ENCODE peak calls at places on chromosomes 13 and 19, in six cellular contexts. S is PC-3, P is A673, C is neural progenitor cell, Z is astrocyte, I is fibroblast of lung. R is an unnamed sample.

GRCh38 chr19:7655581-7655980 is 13.3 kb upstream of the RETN start:
- DNase-seq in P (no peak), C (no peak), S (no peak), Z (no peak), I (no peak), R (no peak)

GRCh38 chr13:29858231-29858630 is 7.8 kb upstream of the UBL3 start:
- DNase-seq in C (no peak), I (no peak), Z (no peak), P (no peak), S (no peak), R (no peak)

GRCh38 chr19:39818626-39819097 is 15.3 kb downstream of the DYRK1B start:
- DNase-seq in I (no peak), Z (no peak), S (no peak), P (no peak), C (no peak), R (no peak)

GRCh38 chr13:104796581-104796980 is 1730.4 kb upstream of the SLC10A2 start:
- DNase-seq in S (no peak), Z (peak; percentile 26), C (no peak), P (no peak), I (peak; percentile 39), R (no peak)

GRCh38 chr13:84121456-84121855 is 239.2 kb upstream of the SLITRK1 start:
- DNase-seq in S (no peak), C (peak; percentile 40), I (peak; percentile 12), P (peak; percentile 33), Z (peak; percentile 4), R (no peak)

GRCh38 chr13:113546571-113547247 is 37.8 kb upstream of the TFDP1 start:
- DNase-seq in I (no peak), Z (no peak), C (no peak), P (no peak), S (no peak), R (no peak)

GRCh38 chr19:39237200-39238184 is 7.3 kb downstream of the IFNL3 start:
- DNase-seq in I (no peak), S (peak; percentile 52), P (no peak), Z (no peak), C (no peak), R (peak; percentile 60)

GRCh38 chr13:110524484-110525254 is 36.9 kb downstream of the RAB20 start:
- DNase-seq in P (no peak), C (no peak), S (peak; percentile 72), I (no peak), Z (no peak), R (peak; percentile 6)

GRCh38 chr19:15316498-15316897 is 15.8 kb downstream of the BRD4 start:
- DNase-seq in C (no peak), S (no peak), I (peak; percentile 72), P (no peak), Z (peak; percentile 68), R (no peak)

GRCh38 chr13:110528911-110529310 is 32.6 kb downstream of the RAB20 start:
- DNase-seq in C (no peak), S (no peak), I (no peak), P (no peak), Z (no peak), R (no peak)

GRCh38 chr19:51433092-51433491 is 15.7 kb upstream of the SIGLEC10 start:
- DNase-seq in I (no peak), S (no peak), C (no peak), P (no peak), Z (no peak), R (no peak)

GRCh38 chr13:93915269-93915809 is 564.1 kb downstream of the DCT start:
- DNase-seq in C (no peak), P (no peak), S (no peak), Z (peak; percentile 49), I (peak; percentile 62), R (no peak)

GRCh38 chr13:33509642-33510229 is 224.2 kb upstream of the STARD13 start:
- DNase-seq in S (peak; percentile 23), Z (peak; percentile 62), C (peak; percentile 9), I (peak; percentile 73), P (no peak), R (no peak)

GRCh38 chr13:67133476-67133875 is 96.7 kb downstream of the PCDH9 start:
- DNase-seq in C (no peak), P (no peak), I (peak; percentile 25), S (no peak), Z (peak; percentile 18), R (no peak)

GRCh38 chr13:101019126-101019525 is 344.5 kb upstream of the TMTC4 start:
- DNase-seq in Z (peak; percentile 32), C (no peak), I (peak; percentile 45), P (no peak), S (no peak), R (no peak)

GRCh38 chr19:56866563-56866962 is 26.0 kb upstream of the PEG3 start:
- DNase-seq in I (no peak), C (no peak), Z (no peak), P (no peak), S (no peak), R (no peak)

GRCh38 chr13:110197041-110197440 is 109.9 kb downstream of the COL4A1 start:
- DNase-seq in P (no peak), S (no peak), I (no peak), C (no peak), Z (no peak), R (no peak)

GRCh38 chr13:49374585-49375290 is 69.1 kb downstream of the CAB39L start:
- DNase-seq in S (peak; percentile 84), Z (peak; percentile 87), C (no peak), I (peak; percentile 89), P (peak; percentile 34), R (no peak)

GRCh38 chr13:110914293-110915056 is 394 bp downstream of the ANKRD10 start:
- DNase-seq in P (peak; percentile 82), I (peak; percentile 78), Z (peak; percentile 63), C (peak; percentile 90), S (peak; percentile 54), R (peak; percentile 88)

GRCh38 chr19:40578442-40578908 is 1.8 kb downstream of the SHKBP1 start:
- DNase-seq in I (peak; percentile 46), Z (peak; percentile 16), S (peak; percentile 23), C (peak; percentile 72), P (peak; percentile 73), R (peak; percentile 29)

GRCh38 chr13:61812286-61812685 is 396.6 kb upstream of the PCDH20 start:
- DNase-seq in S (no peak), Z (no peak), I (no peak), P (no peak), C (no peak), R (no peak)

GRCh38 chr13:90336507-90336906 is 1011.0 kb upstream of the MIR17HG start:
- DNase-seq in Z (no peak), I (no peak), P (no peak), S (peak; percentile 36), C (no peak), R (no peak)

GRCh38 chr19:3443840-3444694 is 36.3 kb downstream of the SMIM24 start:
- DNase-seq in P (no peak), I (peak; percentile 15), C (peak; percentile 91), Z (no peak), S (no peak), R (no peak)

GRCh38 chr13:48436661-48437242 is 23.8 kb upstream of the LPAR6 start:
- DNase-seq in I (no peak), P (no peak), Z (no peak), S (no peak), C (no peak), R (no peak)

GRCh38 chr13:39254606-39255005 is 216.3 kb downstream of the NHLRC3 start:
- DNase-seq in I (no peak), P (no peak), C (no peak), Z (no peak), S (no peak), R (no peak)

GRCh38 chr19:18915639-18916038 is 3.5 kb downstream of the COPE start:
- DNase-seq in S (peak; percentile 55), I (peak; percentile 21), C (peak; percentile 69), Z (no peak), P (peak; percentile 68), R (peak; percentile 50)

DNA sequence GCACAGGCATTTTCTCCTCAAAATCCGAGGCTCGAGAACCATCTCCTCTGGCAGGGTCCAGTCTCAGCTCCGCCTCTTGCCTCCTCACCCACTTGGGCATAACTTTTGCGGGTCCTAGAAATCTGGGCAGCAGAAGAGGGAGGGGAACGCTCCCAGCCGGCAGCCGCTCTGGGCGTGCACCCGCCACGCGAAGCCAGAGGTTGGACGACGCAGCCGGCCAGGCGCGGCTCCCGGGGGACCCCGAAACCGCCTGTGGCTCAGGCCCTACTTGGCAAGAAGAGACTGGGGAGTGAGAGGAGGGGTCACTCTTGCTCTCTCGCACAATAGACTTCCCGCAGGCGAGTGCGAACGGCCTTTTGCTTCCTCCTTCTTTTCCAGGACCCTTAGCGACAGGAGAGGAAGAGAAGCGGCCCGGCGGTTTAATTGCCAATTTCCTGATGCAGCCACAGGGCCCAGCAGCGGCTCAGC is 6.0 kb upstream of the SOX1 start:
- DNase-seq in C (peak; percentile 71), Z (no peak), I (no peak), P (no peak), S (no peak), R (no peak)
- TF ChIP-seq EZH2 in C (no peak), Z (peak; percentile 52), I (no peak), P (peak; percentile 25), S (no peak), R (no peak)

GRCh38 chr19:46015080-46015960 is 7.5 kb downstream of the PGLYRP1 start:
- DNase-seq in S (no peak), P (peak; percentile 74), Z (no peak), I (peak; percentile 40), C (peak; percentile 96), R (no peak)
- H3K4me3 ChIP-seq in S (no peak overlapping the region), P (peak overlapping the region; percentile 50), Z (peak overlapping the region; percentile 23), I (peak overlapping the region; percentile 14), C (peak overlapping the region; percentile 49), R (no peak overlapping the region)

DNA sequence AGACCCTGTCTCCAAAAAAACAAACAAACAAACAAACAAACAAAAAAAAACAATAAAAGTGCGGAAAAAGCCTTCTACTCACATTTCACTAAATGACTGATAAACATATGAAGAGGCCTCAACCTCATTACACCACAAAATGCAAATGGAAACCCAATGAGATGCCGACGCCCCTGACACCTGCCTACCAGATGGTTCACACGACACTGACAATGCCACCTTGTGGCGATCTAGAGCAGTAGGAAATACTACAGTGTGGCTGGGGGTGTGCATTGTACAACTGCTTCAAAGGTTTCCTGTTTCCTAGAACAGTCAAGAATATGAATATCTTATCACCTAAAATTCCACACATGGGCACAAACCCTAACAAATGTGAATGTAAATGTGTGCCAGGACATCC is 14.0 kb downstream of the SCGB2B2 start:
- DNase-seq in I (no peak), Z (no peak), P (peak; percentile 59), S (peak; percentile 36), C (peak; percentile 53), R (peak; percentile 65)
- TF ChIP-seq CTCF in I (peak; percentile 13), Z (no peak), P (peak; percentile 67), S (peak; percentile 63), C (peak; percentile 59), R (peak; percentile 78)

DNA sequence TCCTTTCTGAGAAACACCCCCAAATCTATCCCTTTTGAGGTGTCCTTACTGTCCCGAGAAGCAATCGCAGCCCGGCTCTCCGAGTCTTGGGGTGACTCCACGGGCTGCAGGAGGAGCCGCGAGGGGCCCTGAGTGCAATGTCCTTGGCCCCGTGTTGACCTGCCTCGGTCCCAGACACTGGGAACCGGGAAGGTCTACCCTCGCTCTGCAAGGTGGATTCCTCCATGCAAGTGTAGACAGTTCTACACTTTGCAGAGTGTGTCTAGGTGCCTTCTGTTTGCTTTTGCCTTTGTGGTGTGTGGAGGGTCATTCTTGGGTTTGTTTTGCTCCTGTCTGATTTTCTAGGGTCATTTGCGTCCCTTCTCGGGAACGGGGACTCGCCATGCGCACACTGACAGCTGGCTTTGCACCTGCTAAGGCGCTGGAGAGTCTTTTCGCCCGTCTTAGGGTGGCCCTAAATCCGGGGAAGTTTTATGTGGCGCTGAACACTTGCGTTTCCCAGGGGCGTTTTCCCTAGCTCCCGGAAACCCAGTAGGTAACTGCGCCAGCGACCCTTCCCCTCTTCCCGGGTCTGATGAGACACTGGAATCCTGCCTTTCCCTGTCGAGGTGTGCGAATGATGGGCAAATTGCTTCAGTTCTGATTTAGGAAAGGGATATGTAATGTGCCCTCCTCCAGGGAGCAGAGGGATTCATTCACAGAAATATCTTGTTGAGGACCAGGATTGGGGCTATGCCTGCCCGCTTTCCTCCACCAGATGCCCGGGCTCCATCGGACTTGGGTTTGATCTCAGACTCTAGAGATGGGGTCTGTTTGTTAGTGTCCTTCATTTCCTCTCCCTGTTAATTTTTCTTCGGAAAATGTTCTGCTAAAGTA is 755 bp downstream of the SERTM1 start:
- DNase-seq in P (peak; percentile 42), S (no peak), Z (no peak), C (peak; percentile 50), I (no peak), R (no peak)
- TF ChIP-seq EZH2 in P (no peak), S (no peak), Z (peak; percentile 42), C (peak; percentile 62), I (no peak), R (no peak)